ENCODE peak calls at places on chromosomes 6 and 20, in five cellular contexts. U, G, I, M and R are unnamed samples.

GRCh38 chr6:28634406-28634757 is 108.7 kb downstream of the GPX5 start:
- DNase-seq in U (no peak), M (no peak), I (no peak), G (no peak), R (no peak)

GRCh38 chr20:46341374-46342044 is 33.2 kb upstream of the CDH22 start:
- DNase-seq in G (no peak), M (peak; percentile 45), U (no peak), I (no peak), R (no peak)

GRCh38 chr6:152815230-152815922 is 64.8 kb downstream of the VIP start:
- DNase-seq in U (no peak), I (no peak), G (no peak), M (no peak), R (no peak)

GRCh38 chr20:56249244-56249955 is 868 bp downstream of the MC3R start:
- DNase-seq in U (peak; percentile 5), G (peak; percentile 75), I (no peak), M (no peak), R (peak; percentile 44)

GRCh38 chr20:19981091-19981490 is 36.1 kb upstream of the NAA20 start:
- DNase-seq in G (no peak), M (no peak), I (peak; percentile 74), U (no peak), R (no peak)

GRCh38 chr6:15769471-15770088 is 106.8 kb upstream of the DTNBP1 start:
- DNase-seq in M (no peak), I (peak; percentile 62), G (no peak), U (no peak), R (no peak)

GRCh38 chr6:90021701-90022100 is 127.4 kb downstream of the GJA10 start:
- DNase-seq in I (no peak), U (no peak), G (no peak), M (no peak), R (no peak)

GRCh38 chr20:25042531-25043498 is 15.1 kb downstream of the ACSS1 start:
- DNase-seq in U (no peak), G (no peak), M (no peak), I (no peak), R (no peak)

GRCh38 chr20:57695012-57695411 is 14.8 kb downstream of the PMEPA1 start:
- DNase-seq in U (no peak), I (no peak), G (no peak), M (no peak), R (peak; percentile 93)

GRCh38 chr6:135261872-135262725 is 81.0 kb downstream of the MYB start:
- DNase-seq in I (no peak), G (no peak), U (no peak), M (no peak), R (peak; percentile 70)

GRCh38 chr6:33592595-33593413 is 12.7 kb upstream of the BAK1 start:
- DNase-seq in I (no peak), M (no peak), G (peak; percentile 92), U (no peak), R (peak; percentile 34)

GRCh38 chr20:33648396-33649004 is 13.6 kb upstream of the C20orf144 start:
- DNase-seq in M (no peak), I (no peak), U (no peak), G (no peak), R (no peak)

GRCh38 chr20:33687993-33688937 is 2.1 kb upstream of the E2F1 start:
- DNase-seq in I (peak; percentile 13), M (no peak), U (no peak), G (no peak), R (no peak)

GRCh38 chr6:152129606-152130249 is 322.2 kb downstream of the ESR1 start:
- DNase-seq in M (no peak), U (no peak), G (peak; percentile 43), I (peak; percentile 53), R (peak; percentile 68)

GRCh38 chr6:89989742-89990141 is 95.5 kb downstream of the GJA10 start:
- DNase-seq in I (peak; percentile 30), G (no peak), M (no peak), U (no peak), R (peak; percentile 4)

GRCh38 chr6:95203153-95203754 is 374.1 kb upstream of the MANEA start:
- DNase-seq in M (peak; percentile 17), U (peak; percentile 3), G (no peak), I (peak; percentile 40), R (peak; percentile 53)

GRCh38 chr20:53608456-53609413 is 15.1 kb upstream of the ZNF217 start:
- DNase-seq in U (no peak), G (peak; percentile 57), I (peak; percentile 73), M (no peak), R (peak; percentile 94)

GRCh38 chr6:24554474-24554873 is 59.7 kb downstream of the ALDH5A1 start:
- DNase-seq in M (no peak), U (no peak), G (no peak), I (no peak), R (no peak)

GRCh38 chr6:151690303-151690702 is 117.2 kb upstream of the ESR1 start:
- DNase-seq in I (no peak), G (no peak), M (no peak), U (no peak), R (no peak)

GRCh38 chr6:2937627-2938003 is 33.8 kb downstream of the SERPINB6 start:
- DNase-seq in G (no peak), I (no peak), M (no peak), U (no peak), R (no peak)

GRCh38 chr6:159090530-159091306 is 45.9 kb upstream of the TAGAP start:
- DNase-seq in M (no peak), G (no peak), I (no peak), U (no peak), R (no peak)

GRCh38 chr6:166758136-166758704 is 131.2 kb upstream of the RPS6KA2 start:
- DNase-seq in U (no peak), I (no peak), M (no peak), G (no peak), R (no peak)

GRCh38 chr6:12865117-12865516 is 148.6 kb downstream of the PHACTR1 start:
- DNase-seq in M (no peak), U (no peak), G (no peak), I (no peak), R (no peak)

GRCh38 chr20:19025430-19026120 is 186.9 kb upstream of the SLC24A3 start:
- DNase-seq in M (no peak), G (no peak), I (no peak), U (no peak), R (no peak)

GRCh38 chr20:21125072-21125848 is 622 bp upstream of the KIZ start:
- DNase-seq in I (peak; percentile 75), G (no peak), M (no peak), U (no peak), R (peak; percentile 53)

GRCh38 chr6:82507112-82507511 is 143.5 kb downstream of the TPBG start:
- DNase-seq in U (no peak), G (no peak), I (no peak), M (no peak), R (no peak)

GRCh38 chr20:41632896-41633295 is 14.7 kb upstream of the CHD6 start:
- DNase-seq in M (no peak), U (no peak), G (no peak), I (peak; percentile 3), R (no peak)

GRCh38 chr6:56243518-56244070 is 3.8 kb downstream of the COL21A1 start:
- DNase-seq in G (no peak), I (no peak), M (no peak), U (no peak), R (peak; percentile 5)

GRCh38 chr6:14317616-14318015 is 200.0 kb downstream of the CD83 start:
- DNase-seq in G (no peak), M (no peak), I (no peak), U (no peak), R (no peak)

GRCh38 chr6:107811591-107812218 is 12.4 kb downstream of the SCML4 start:
- DNase-seq in U (no peak), I (peak; percentile 74), G (no peak), M (no peak), R (peak; percentile 89)

GRCh38 chr6:17705428-17705777 is 1.3 kb downstream of the NUP153 start:
- DNase-seq in M (no peak), I (peak; percentile 71), G (no peak), U (no peak), R (peak; percentile 57)

GRCh38 chr6:12261502-12261901 is 28.7 kb upstream of the EDN1 start:
- DNase-seq in I (no peak), G (no peak), U (no peak), M (no peak), R (peak; percentile 25)

GRCh38 chr6:138182939-138183791 is 21.4 kb downstream of the ARFGEF3 start:
- DNase-seq in G (peak; percentile 38), I (no peak), U (no peak), M (no peak), R (no peak)

GRCh38 chr20:38932457-38933120 is 6.4 kb downstream of the FAM83D start:
- DNase-seq in I (peak; percentile 54), G (no peak), M (no peak), U (no peak), R (peak; percentile 52)

GRCh38 chr20:1330075-1330830 is 1.3 kb upstream of the SDCBP2 start:
- DNase-seq in I (no peak), G (no peak), U (no peak), M (no peak), R (no peak)

DNA sequence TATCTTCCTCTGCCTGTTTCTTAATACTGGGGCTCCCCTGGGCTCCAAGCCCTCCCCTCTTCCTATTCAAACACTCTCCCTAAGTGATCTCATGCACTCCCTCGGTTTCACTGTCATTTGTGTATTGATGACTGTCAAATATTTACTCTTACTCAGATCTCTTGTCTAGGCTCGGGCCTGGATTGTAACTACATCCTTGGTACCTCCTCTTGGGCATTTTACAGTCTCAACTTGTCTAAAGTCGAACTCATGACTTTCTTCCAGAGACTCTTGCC is 189.4 kb upstream of the PRDM1 start:
- DNase-seq in I (no peak), G (no peak), M (no peak), U (no peak), R (no peak)
- H2BK5ac ChIP-seq in I (no peak overlapping the region), G (no peak overlapping the region), M (no peak overlapping the region), U (no peak overlapping the region), R (no peak overlapping the region)

DNA sequence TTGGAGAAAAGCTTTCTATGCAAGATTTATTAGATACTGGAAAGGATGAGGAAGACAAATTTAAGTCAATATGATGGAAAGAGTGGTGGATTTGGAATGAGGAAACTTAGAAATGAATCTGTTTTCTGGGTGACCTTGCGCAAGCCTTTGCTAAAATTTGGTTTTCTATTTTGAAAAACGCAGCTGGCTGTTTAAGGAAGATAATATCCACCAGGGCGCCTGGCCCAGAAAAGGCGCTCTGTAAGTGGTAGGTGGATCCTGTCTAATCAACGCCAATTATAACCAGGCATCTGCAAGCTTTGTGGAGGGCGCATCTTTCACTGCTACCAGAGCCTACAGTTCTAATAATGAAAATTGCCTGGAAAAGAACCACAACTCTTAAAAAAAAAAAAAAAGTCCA is 398 bp upstream of the SPATS1 start:
- DNase-seq in U (no peak), I (no peak), M (no peak), G (no peak), R (no peak)
- H2BK12ac ChIP-seq in U (no peak overlapping the region), I (no peak overlapping the region), M (no peak overlapping the region), G (no peak overlapping the region), R (no peak overlapping the region)

GRCh38 chr20:44494681-44495080 is 19.0 kb downstream of the TTPAL start:
- DNase-seq in G (no peak), I (no peak), U (no peak), M (no peak), R (no peak)
- H3K14ac ChIP-seq in G (no peak overlapping the region), I (no peak overlapping the region), U (no peak overlapping the region), M (no peak overlapping the region), R (no peak overlapping the region)

GRCh38 chr6:149863596-149863845 is 638 bp downstream of the LRP11 start:
- DNase-seq in G (no peak), U (no peak), I (no peak), M (no peak), R (no peak)
- H2BK5ac ChIP-seq in G (no peak overlapping the region), U (no peak overlapping the region), I (no peak overlapping the region), M (no peak overlapping the region), R (no peak overlapping the region)

GRCh38 chr6:30350519-30350918 is 5.6 kb downstream of the RPP21 start:
- DNase-seq in U (no peak), I (no peak), M (no peak), G (no peak), R (no peak)
- H2BK12ac ChIP-seq in U (no peak overlapping the region), I (no peak overlapping the region), M (no peak overlapping the region), G (no peak overlapping the region), R (no peak overlapping the region)